ENCODE peak calls at places on chromosomes 4 and X, in six cellular contexts. One of them, this sample, is unnamed.

GRCh38 chrX:48472851-48473717 is 2.9 kb upstream of the FTSJ1 start:
- DNase-seq in mesenchymal stem cell: no peak
- DNase-seq in K562: no peak
- DNase-seq in fibroblast of lung: no peak
- DNase-seq in GM23248: no peak
- DNase-seq in neural progenitor cell: peak; percentile 54
- DNase-seq in this sample: no peak

GRCh38 chrX:53686151-53686885 is at the start of gene HUWE1:
- DNase-seq in mesenchymal stem cell: peak; percentile 79
- DNase-seq in K562: peak; percentile 72
- DNase-seq in fibroblast of lung: peak; percentile 67
- DNase-seq in GM23248: peak; percentile 81
- DNase-seq in neural progenitor cell: peak; percentile 91
- DNase-seq in this sample: peak; percentile 90

GRCh38 chr4:74423101-74423500 is 21.8 kb upstream of the AREG start:
- DNase-seq in mesenchymal stem cell: peak; percentile 99
- DNase-seq in K562: no peak
- DNase-seq in fibroblast of lung: peak; percentile 44
- DNase-seq in GM23248: peak; percentile 70
- DNase-seq in neural progenitor cell: no peak
- DNase-seq in this sample: no peak

GRCh38 chr4:22435652-22436051 is 80.2 kb downstream of the ADGRA3 start:
- DNase-seq in mesenchymal stem cell: no peak
- DNase-seq in K562: no peak
- DNase-seq in fibroblast of lung: no peak
- DNase-seq in GM23248: no peak
- DNase-seq in neural progenitor cell: no peak
- DNase-seq in this sample: no peak

GRCh38 chr4:37717575-37717974 is 31.4 kb upstream of the RELL1 start:
- DNase-seq in mesenchymal stem cell: peak; percentile 71
- DNase-seq in K562: no peak
- DNase-seq in fibroblast of lung: peak; percentile 77
- DNase-seq in GM23248: peak; percentile 93
- DNase-seq in neural progenitor cell: no peak
- DNase-seq in this sample: no peak

GRCh38 chr4:152663203-152664066 is 16.4 kb downstream of the TMEM154 start:
- DNase-seq in mesenchymal stem cell: peak; percentile 65
- DNase-seq in K562: no peak
- DNase-seq in fibroblast of lung: no peak
- DNase-seq in GM23248: no peak
- DNase-seq in neural progenitor cell: no peak
- DNase-seq in this sample: no peak

GRCh38 chrX:41025926-41026325 is 59.3 kb upstream of the USP9X start:
- DNase-seq in mesenchymal stem cell: no peak
- DNase-seq in K562: no peak
- DNase-seq in fibroblast of lung: peak; percentile 75
- DNase-seq in GM23248: no peak
- DNase-seq in neural progenitor cell: peak; percentile 70
- DNase-seq in this sample: no peak

GRCh38 chr4:169885893-169886292 is 128.1 kb upstream of the HPF1 start:
- DNase-seq in mesenchymal stem cell: no peak
- DNase-seq in K562: no peak
- DNase-seq in fibroblast of lung: no peak
- DNase-seq in GM23248: no peak
- DNase-seq in neural progenitor cell: no peak
- DNase-seq in this sample: no peak

GRCh38 chr4:71304289-71304850 is 34.5 kb upstream of the SLC4A4 start:
- DNase-seq in mesenchymal stem cell: no peak
- DNase-seq in K562: no peak
- DNase-seq in fibroblast of lung: peak; percentile 35
- DNase-seq in GM23248: peak; percentile 50
- DNase-seq in neural progenitor cell: no peak
- DNase-seq in this sample: no peak

GRCh38 chrX:119247702-119248101 is 11.6 kb downstream of the PGRMC1 start:
- DNase-seq in mesenchymal stem cell: no peak
- DNase-seq in K562: no peak
- DNase-seq in fibroblast of lung: no peak
- DNase-seq in GM23248: no peak
- DNase-seq in neural progenitor cell: no peak
- DNase-seq in this sample: no peak

GRCh38 chrX:20515841-20516461 is 249.2 kb upstream of the RPS6KA3 start:
- DNase-seq in mesenchymal stem cell: peak; percentile 79
- DNase-seq in K562: no peak
- DNase-seq in fibroblast of lung: peak; percentile 96
- DNase-seq in GM23248: peak; percentile 85
- DNase-seq in neural progenitor cell: no peak
- DNase-seq in this sample: no peak

GRCh38 chrX:16160729-16161128 is 6.6 kb upstream of the MAGEB17 start:
- DNase-seq in mesenchymal stem cell: peak; percentile 69
- DNase-seq in K562: no peak
- DNase-seq in fibroblast of lung: peak; percentile 95
- DNase-seq in GM23248: peak; percentile 81
- DNase-seq in neural progenitor cell: no peak
- DNase-seq in this sample: no peak

GRCh38 chr4:61162116-61162515 is 38.0 kb upstream of the ADGRL3 start:
- DNase-seq in mesenchymal stem cell: no peak
- DNase-seq in K562: no peak
- DNase-seq in fibroblast of lung: peak; percentile 38
- DNase-seq in GM23248: no peak
- DNase-seq in neural progenitor cell: no peak
- DNase-seq in this sample: no peak

GRCh38 chr4:37802068-37802666 is 24.3 kb upstream of the PGM2 start:
- DNase-seq in mesenchymal stem cell: peak; percentile 55
- DNase-seq in K562: no peak
- DNase-seq in fibroblast of lung: peak; percentile 54
- DNase-seq in GM23248: peak; percentile 44
- DNase-seq in neural progenitor cell: peak; percentile 77
- DNase-seq in this sample: no peak

GRCh38 chr4:65791807-65792308 is 121.6 kb upstream of the EPHA5 start:
- DNase-seq in mesenchymal stem cell: peak; percentile 12
- DNase-seq in K562: no peak
- DNase-seq in fibroblast of lung: peak; percentile 66
- DNase-seq in GM23248: peak; percentile 15
- DNase-seq in neural progenitor cell: peak; percentile 11
- DNase-seq in this sample: peak; percentile 22

GRCh38 chr4:87986508-87986907 is 11.0 kb downstream of the SPP1 start:
- DNase-seq in mesenchymal stem cell: no peak
- DNase-seq in K562: no peak
- DNase-seq in fibroblast of lung: no peak
- DNase-seq in GM23248: no peak
- DNase-seq in neural progenitor cell: no peak
- DNase-seq in this sample: no peak

GRCh38 chr4:168384437-168385141 is 66.0 kb upstream of the DDX60 start:
- DNase-seq in mesenchymal stem cell: no peak
- DNase-seq in K562: no peak
- DNase-seq in fibroblast of lung: peak; percentile 42
- DNase-seq in GM23248: peak; percentile 28
- DNase-seq in neural progenitor cell: no peak
- DNase-seq in this sample: no peak

GRCh38 chrX:57821703-57822375 is 88.4 kb downstream of the ZXDA start:
- DNase-seq in mesenchymal stem cell: no peak
- DNase-seq in K562: peak; percentile 15
- DNase-seq in fibroblast of lung: peak; percentile 30
- DNase-seq in GM23248: peak; percentile 62
- DNase-seq in neural progenitor cell: peak; percentile 54
- DNase-seq in this sample: peak; percentile 45

GRCh38 chr4:114598191-114599121 is at the start of gene UGT8:
- DNase-seq in mesenchymal stem cell: peak; percentile 20
- DNase-seq in K562: peak; percentile 49
- DNase-seq in fibroblast of lung: peak; percentile 24
- DNase-seq in GM23248: peak; percentile 44
- DNase-seq in neural progenitor cell: peak; percentile 87
- DNase-seq in this sample: no peak

GRCh38 chrX:84932814-84933213 is 70.9 kb upstream of the APOOL start:
- DNase-seq in mesenchymal stem cell: no peak
- DNase-seq in K562: no peak
- DNase-seq in fibroblast of lung: no peak
- DNase-seq in GM23248: no peak
- DNase-seq in neural progenitor cell: no peak
- DNase-seq in this sample: no peak

GRCh38 chr4:102036619-102037376 is 246.3 kb downstream of the BANK1 start:
- DNase-seq in mesenchymal stem cell: no peak
- DNase-seq in K562: no peak
- DNase-seq in fibroblast of lung: peak; percentile 37
- DNase-seq in GM23248: peak; percentile 41
- DNase-seq in neural progenitor cell: no peak
- DNase-seq in this sample: no peak

DNA sequence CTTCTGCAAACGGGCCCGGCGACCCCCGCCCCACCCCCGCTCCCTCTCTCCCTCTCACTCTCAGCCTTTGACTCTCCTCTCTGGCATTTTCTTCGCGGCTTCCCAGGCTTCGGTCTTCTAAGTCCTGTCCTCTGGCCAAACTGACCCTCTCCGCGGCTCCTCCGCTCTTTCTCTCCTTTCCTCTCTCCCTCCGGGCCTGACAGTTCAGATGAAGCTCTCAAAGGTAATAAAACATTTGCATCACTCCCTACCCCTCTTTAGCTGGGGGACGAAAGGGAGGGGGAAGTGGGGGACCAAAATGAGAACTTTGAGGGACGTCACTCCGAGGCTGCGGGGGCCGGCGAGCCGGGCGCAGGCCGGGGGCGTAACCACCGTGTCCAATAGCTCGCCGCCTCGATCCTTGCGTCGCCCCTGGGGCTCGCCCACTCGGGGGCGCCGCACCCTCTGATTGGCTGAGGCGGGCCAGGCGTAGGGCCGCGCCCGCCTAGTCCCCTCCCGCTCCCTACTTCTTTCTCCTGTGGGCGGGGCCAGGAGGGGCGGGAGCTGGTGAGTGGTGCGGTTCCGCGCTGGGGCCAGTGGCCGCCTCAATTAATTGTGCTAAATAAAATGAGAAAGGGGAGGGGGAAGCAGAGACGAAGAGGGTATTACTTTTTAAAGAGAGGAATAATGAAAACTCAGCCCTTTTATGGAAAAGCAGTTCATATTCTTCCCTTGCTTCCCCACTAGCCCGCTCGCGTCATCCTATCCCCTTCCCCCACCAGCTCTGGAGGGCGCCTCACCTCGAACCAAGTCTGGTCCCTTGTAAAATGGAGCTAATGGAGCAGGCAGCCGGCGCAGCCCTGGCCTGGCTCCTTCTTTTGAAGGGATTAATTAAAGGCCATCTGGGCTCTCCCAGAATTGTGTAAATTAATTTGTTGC is at the start of gene NKX6-1:
- DNase-seq in mesenchymal stem cell: peak; percentile 56
- DNase-seq in K562: peak; percentile 58
- DNase-seq in fibroblast of lung: peak; percentile 85
- DNase-seq in GM23248: peak; percentile 68
- DNase-seq in neural progenitor cell: peak; percentile 99
- DNase-seq in this sample: no peak
- H3K9ac ChIP-seq in mesenchymal stem cell: peak within 1 kb of the TSS; percentile 6
- H3K9ac ChIP-seq in K562: no peak within 1 kb of the TSS
- H3K9ac ChIP-seq in fibroblast of lung: no peak within 1 kb of the TSS
- H3K9ac ChIP-seq in GM23248: no peak within 1 kb of the TSS
- H3K9ac ChIP-seq in neural progenitor cell: no peak within 1 kb of the TSS
- H3K9ac ChIP-seq in this sample: no peak within 1 kb of the TSS

DNA sequence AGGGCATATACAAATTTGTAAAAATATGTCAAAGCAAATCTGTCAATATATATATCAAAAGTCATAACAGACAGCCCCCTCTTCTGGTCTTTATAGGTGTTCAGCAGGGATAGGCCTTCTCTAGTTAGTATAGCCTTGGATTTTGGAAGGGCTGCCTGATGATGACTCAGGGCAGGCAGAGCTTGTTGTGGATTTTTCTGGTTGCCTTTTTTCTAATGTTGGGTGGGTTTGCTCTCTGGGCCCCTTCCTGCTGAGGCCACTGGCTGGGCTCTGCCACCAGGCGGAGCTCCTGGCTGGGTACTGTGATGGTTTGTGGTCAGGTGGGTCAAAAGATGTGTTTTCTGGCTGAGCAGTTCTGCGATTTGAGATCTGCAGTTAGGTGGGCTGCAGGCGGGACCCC is 294.2 kb downstream of the GRIA2 start:
- DNase-seq in mesenchymal stem cell: no peak
- DNase-seq in K562: no peak
- DNase-seq in fibroblast of lung: no peak
- DNase-seq in GM23248: no peak
- DNase-seq in neural progenitor cell: peak; percentile 36
- DNase-seq in this sample: no peak
- H3K4me1 ChIP-seq in mesenchymal stem cell: no peaks in the 10 kb centered on the region
- H3K4me1 ChIP-seq in K562: no peaks in the 10 kb centered on the region
- H3K4me1 ChIP-seq in fibroblast of lung: no peaks in the 10 kb centered on the region
- H3K4me1 ChIP-seq in GM23248: no peaks in the 10 kb centered on the region
- H3K4me1 ChIP-seq in neural progenitor cell: no peaks in the 10 kb centered on the region
- H3K4me1 ChIP-seq in this sample: no peaks in the 10 kb centered on the region

GRCh38 chrX:132961511-132961910 is 3.1 kb upstream of the HS6ST2 start:
- DNase-seq in mesenchymal stem cell: no peak
- DNase-seq in K562: no peak
- DNase-seq in fibroblast of lung: no peak
- DNase-seq in GM23248: no peak
- DNase-seq in neural progenitor cell: no peak
- DNase-seq in this sample: no peak

GRCh38 chrX:132963846-132964245 is 5.4 kb upstream of the HS6ST2 start:
- DNase-seq in mesenchymal stem cell: no peak
- DNase-seq in K562: no peak
- DNase-seq in fibroblast of lung: no peak
- DNase-seq in GM23248: no peak
- DNase-seq in neural progenitor cell: no peak
- DNase-seq in this sample: no peak

GRCh38 chrX:132968282-132968681 is 9.9 kb upstream of the HS6ST2 start:
- DNase-seq in mesenchymal stem cell: peak; percentile 27
- DNase-seq in K562: no peak
- DNase-seq in fibroblast of lung: no peak
- DNase-seq in GM23248: no peak
- DNase-seq in neural progenitor cell: no peak
- DNase-seq in this sample: no peak

GRCh38 chrX:132965461-132965860 is 7.0 kb upstream of the HS6ST2 start:
- DNase-seq in mesenchymal stem cell: no peak
- DNase-seq in K562: no peak
- DNase-seq in fibroblast of lung: no peak
- DNase-seq in GM23248: no peak
- DNase-seq in neural progenitor cell: no peak
- DNase-seq in this sample: no peak

GRCh38 chrX:132967049-132967448 is 8.6 kb upstream of the HS6ST2 start:
- DNase-seq in mesenchymal stem cell: no peak
- DNase-seq in K562: no peak
- DNase-seq in fibroblast of lung: no peak
- DNase-seq in GM23248: no peak
- DNase-seq in neural progenitor cell: no peak
- DNase-seq in this sample: no peak
- H2AFZ ChIP-seq in mesenchymal stem cell: no peak overlapping the region
- H2AFZ ChIP-seq in K562: no peak overlapping the region
- H2AFZ ChIP-seq in fibroblast of lung: no peak overlapping the region
- H2AFZ ChIP-seq in GM23248: no peak overlapping the region
- H2AFZ ChIP-seq in neural progenitor cell: no peak overlapping the region
- H2AFZ ChIP-seq in this sample: no peak overlapping the region

GRCh38 chr4:108878781-108879180 is 115.9 kb upstream of the ETNPPL start:
- DNase-seq in mesenchymal stem cell: no peak
- DNase-seq in K562: no peak
- DNase-seq in fibroblast of lung: no peak
- DNase-seq in GM23248: no peak
- DNase-seq in neural progenitor cell: no peak
- DNase-seq in this sample: no peak

GRCh38 chr4:108874806-108875205 is 112.0 kb upstream of the ETNPPL start:
- DNase-seq in mesenchymal stem cell: no peak
- DNase-seq in K562: no peak
- DNase-seq in fibroblast of lung: no peak
- DNase-seq in GM23248: no peak
- DNase-seq in neural progenitor cell: no peak
- DNase-seq in this sample: no peak

GRCh38 chr4:108881190-108881589 is 118.3 kb upstream of the ETNPPL start:
- DNase-seq in mesenchymal stem cell: peak; percentile 86
- DNase-seq in K562: no peak
- DNase-seq in fibroblast of lung: peak; percentile 99
- DNase-seq in GM23248: peak; percentile 68
- DNase-seq in neural progenitor cell: peak; percentile 28
- DNase-seq in this sample: no peak

GRCh38 chr4:108877821-108878220 is 115.0 kb upstream of the ETNPPL start:
- DNase-seq in mesenchymal stem cell: no peak
- DNase-seq in K562: no peak
- DNase-seq in fibroblast of lung: peak; percentile 52
- DNase-seq in GM23248: no peak
- DNase-seq in neural progenitor cell: no peak
- DNase-seq in this sample: no peak
- H3K9ac ChIP-seq in mesenchymal stem cell: no peak overlapping the region
- H3K9ac ChIP-seq in K562: no peak overlapping the region
- H3K9ac ChIP-seq in fibroblast of lung: no peak overlapping the region
- H3K9ac ChIP-seq in GM23248: no peak overlapping the region
- H3K9ac ChIP-seq in neural progenitor cell: no peak overlapping the region
- H3K9ac ChIP-seq in this sample: no peak overlapping the region